ENCODE peak calls at places on chromosomes 2 and 18, in five cellular contexts. S is OCI-LY7, V is SK-N-SH, N is neuronal stem cell, J is astrocyte. O is an unnamed sample.

GRCh38 chr2:153509133-153509532 is 30.6 kb upstream of the RPRM start:
- DNase-seq in S (no peak), V (peak), N (no peak), J (no peak), O (no peak)

GRCh38 chr2:105919191-105919811 is 174.6 kb downstream of the NCK2 start:
- DNase-seq in S (no peak), V (no peak), N (no peak), J (no peak), O (peak)

GRCh38 chr2:112644155-112644932 is 1.4 kb upstream of the SLC20A1 start:
- DNase-seq in S (no peak), V (no peak), N (no peak), J (peak), O (peak)

GRCh38 chr2:28395334-28396061 is 2.8 kb downstream of the FOSL2 start:
- DNase-seq in S (no peak), V (no peak), N (no peak), J (peak), O (peak)

GRCh38 chr2:88187038-88187676 is 17.0 kb downstream of the THNSL2 start:
- DNase-seq in S (peak), V (peak), N (peak), J (no peak), O (peak)

GRCh38 chr2:99340669-99341236 is 3.6 kb downstream of the EIF5B start:
- DNase-seq in S (no peak), V (no peak), N (no peak), J (no peak), O (peak)

GRCh38 chr18:59729781-59730180 is 32.6 kb upstream of the CCBE1 start:
- DNase-seq in S (no peak), V (no peak), N (no peak), J (no peak), O (no peak)

GRCh38 chr2:45293182-45293581 is 283.9 kb upstream of the SIX2 start:
- DNase-seq in S (no peak), V (no peak), N (no peak), J (no peak), O (no peak)

GRCh38 chr2:163008642-163009041 is 170.1 kb upstream of the KCNH7 start:
- DNase-seq in S (no peak), V (no peak), N (no peak), J (no peak), O (no peak)

GRCh38 chr2:112149866-112150435 is 11.8 kb downstream of the FBLN7 start:
- DNase-seq in S (no peak), V (no peak), N (no peak), J (no peak), O (no peak)

GRCh38 chr2:134127496-134127895 is 126.4 kb upstream of the MGAT5 start:
- DNase-seq in S (no peak), V (no peak), N (no peak), J (no peak), O (no peak)

GRCh38 chr2:8754056-8754790 is 72.4 kb downstream of the ID2 start:
- DNase-seq in S (no peak), V (peak), N (no peak), J (peak), O (no peak)

GRCh38 chr2:122112633-122113032 is 357.2 kb downstream of the TSN start:
- DNase-seq in S (no peak), V (no peak), N (no peak), J (no peak), O (no peak)

GRCh38 chr2:56448403-56448998 is 264.7 kb downstream of the CCDC85A start:
- DNase-seq in S (no peak), V (no peak), N (no peak), J (peak), O (peak)

GRCh38 chr18:57220485-57220884 is 73.6 kb downstream of the BOD1L2 start:
- DNase-seq in S (no peak), V (no peak), N (no peak), J (no peak), O (no peak)

GRCh38 chr2:73112026-73112912 is 479 bp downstream of the RAB11FIP5 start:
- DNase-seq in S (no peak), V (peak), N (peak), J (peak), O (peak)

GRCh38 chr2:48284624-48285212 is 245.2 kb upstream of the STON1 start:
- DNase-seq in S (no peak), V (no peak), N (no peak), J (no peak), O (no peak)

GRCh38 chr2:138829326-138829725 is 49.1 kb upstream of the NXPH2 start:
- DNase-seq in S (peak), V (peak), N (peak), J (no peak), O (peak)

GRCh38 chr18:76410033-76410432 is 85.0 kb downstream of the ZNF516 start:
- DNase-seq in S (no peak), V (no peak), N (no peak), J (no peak), O (no peak)

GRCh38 chr2:120105360-120105759 is 92.5 kb downstream of the EPB41L5 start:
- DNase-seq in S (no peak), V (no peak), N (no peak), J (no peak), O (no peak)

GRCh38 chr2:98474979-98475632 is 30.4 kb downstream of the INPP4A start:
- DNase-seq in S (no peak), V (no peak), N (no peak), J (no peak), O (no peak)

GRCh38 chr18:42274488-42275137 is 319.6 kb downstream of the PIK3C3 start:
- DNase-seq in S (peak), V (peak), N (no peak), J (no peak), O (peak)

GRCh38 chr2:86633094-86633740 is 9.6 kb upstream of the RNF103 start:
- DNase-seq in S (no peak), V (peak), N (no peak), J (no peak), O (no peak)
- H2AFZ ChIP-seq in S (no peak), V (no peak), N (no peak), J (no peak), O (peak)

GRCh38 chr2:12314119-12314735 is 402.5 kb upstream of the TRIB2 start:
- DNase-seq in S (no peak), V (no peak), N (no peak), J (no peak), O (no peak)
- H2AFZ ChIP-seq in S (no peak), V (no peak), N (peak), J (peak), O (no peak)

DNA sequence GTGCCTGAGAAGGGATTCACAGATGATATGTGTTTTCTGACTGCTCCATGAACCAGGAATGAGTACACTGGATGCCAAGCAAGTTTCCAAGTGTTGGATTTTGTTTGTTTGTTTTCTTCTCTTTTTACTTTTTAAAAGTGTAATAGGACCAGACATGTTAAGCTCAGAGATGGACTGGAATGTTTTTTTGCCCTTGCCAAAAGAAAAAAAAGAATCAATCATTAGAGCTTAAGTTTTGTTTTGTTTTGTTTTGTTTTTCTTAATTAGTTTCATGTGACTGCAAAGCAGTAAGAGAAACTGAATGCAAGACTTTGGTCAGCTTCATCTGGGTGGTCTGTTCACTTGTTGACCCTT is 42.5 kb upstream of the SLC1A4 start:
- DNase-seq in S (no peak), V (no peak), N (no peak), J (no peak), O (no peak)
- H2AFZ ChIP-seq in S (peak), V (no peak), N (no peak), J (no peak), O (no peak)

GRCh38 chr18:63949068-63949737 is at the start of gene HMSD:
- DNase-seq in S (no peak), V (peak), N (peak), J (peak), O (peak)
- H2AFZ ChIP-seq in S (no peak), V (no peak), N (peak), J (peak), O (peak)

GRCh38 chr2:222736301-222736700 is 64.8 kb downstream of the MOGAT1 start:
- DNase-seq in S (no peak), V (no peak), N (no peak), J (peak), O (no peak)

GRCh38 chr2:222732774-222733173 is 61.3 kb downstream of the MOGAT1 start:
- DNase-seq in S (no peak), V (no peak), N (no peak), J (no peak), O (no peak)

GRCh38 chr2:222733470-222733845 is 62.0 kb downstream of the MOGAT1 start:
- DNase-seq in S (no peak), V (no peak), N (no peak), J (no peak), O (no peak)

GRCh38 chr2:222733846-222734689 is 62.6 kb downstream of the MOGAT1 start:
- DNase-seq in S (no peak), V (peak), N (no peak), J (no peak), O (no peak)

GRCh38 chr2:222734690-222735014 is 63.2 kb downstream of the MOGAT1 start:
- DNase-seq in S (peak), V (no peak), N (no peak), J (no peak), O (no peak)
- H2AFZ ChIP-seq in S (no peak), V (no peak), N (peak), J (no peak), O (no peak)

DNA sequence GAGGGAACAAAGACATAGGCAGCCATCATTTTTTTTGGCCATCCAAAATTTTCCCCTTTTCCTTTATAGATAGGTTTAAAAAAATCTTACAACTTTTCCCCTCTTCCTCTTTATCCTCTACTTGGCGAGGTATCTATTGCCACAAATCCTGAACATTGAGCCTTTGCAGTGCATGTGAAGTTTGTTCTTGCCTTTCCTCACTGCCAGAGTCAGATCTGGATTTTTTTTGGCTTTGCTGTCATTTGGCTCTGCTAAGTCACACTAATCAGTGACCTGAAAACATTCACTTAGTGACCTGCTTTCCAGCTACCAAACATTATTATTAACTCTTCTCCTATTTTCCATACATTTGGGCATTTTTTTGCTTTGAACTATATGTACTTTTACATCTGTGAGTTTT is 249.2 kb upstream of the ZSWIM2 start:
- DNase-seq in S (no peak), V (no peak), N (no peak), J (no peak), O (no peak)
- H2AFZ ChIP-seq in S (no peak), V (no peak), N (peak), J (no peak), O (no peak)

GRCh38 chr2:37918742-37919186 is 6.3 kb upstream of the RMDN2 start:
- DNase-seq in S (no peak), V (no peak), N (no peak), J (no peak), O (peak)
- H2AFZ ChIP-seq in S (no peak), V (no peak), N (no peak), J (no peak), O (no peak)

O was measured in hepatocyte.